ENCODE peak calls at places on chromosome 18, in eight cellular contexts. One of them, this sample, is unnamed.

GRCh38 chr18:47730795-47731194 is 199.7 kb downstream of the SMAD2 start:
- DNase-seq in stimulated activated CD8-positive, alpha-beta memory T cell treated with anti-CD3 and anti-CD28 coated beads, Interleukin-4, amount 100 ng/mL, for 1 hour: no peak
- DNase-seq in colonic mucosa: no peak
- DNase-seq in activated T-helper 1 cell treated with Interleukin-2 at 50 U/mL for 16 hours: no peak
- DNase-seq in EH: peak
- DNase-seq in stimulated activated CD4-positive, alpha-beta T cell treated with anti-CD3 and anti-CD28 coated beads, Interleukin-1b, Interleukin-23, amount 100 ng/mL, for 48 hours: no peak
- DNase-seq in caudate nucleus: no peak
- DNase-seq in GM03348: no peak
- DNase-seq in this sample: no peak

GRCh38 chr18:33660696-33661310 is 82.8 kb downstream of the ASXL3 start:
- DNase-seq in GM03348: no peak
- DNase-seq in stimulated activated CD8-positive, alpha-beta memory T cell treated with anti-CD3 and anti-CD28 coated beads, Interleukin-4, amount 100 ng/mL, for 1 hour: no peak
- DNase-seq in colonic mucosa: no peak
- DNase-seq in activated T-helper 1 cell treated with Interleukin-2 at 50 U/mL for 16 hours: no peak
- DNase-seq in EH: no peak
- DNase-seq in stimulated activated CD4-positive, alpha-beta T cell treated with anti-CD3 and anti-CD28 coated beads, Interleukin-1b, Interleukin-23, amount 100 ng/mL, for 48 hours: no peak
- DNase-seq in caudate nucleus: no peak
- DNase-seq in this sample: no peak

GRCh38 chr18:34399892-34400291 is 175.2 kb upstream of the NOL4 start:
- DNase-seq in stimulated activated CD8-positive, alpha-beta memory T cell treated with anti-CD3 and anti-CD28 coated beads, Interleukin-4, amount 100 ng/mL, for 1 hour: no peak
- DNase-seq in activated T-helper 1 cell treated with Interleukin-2 at 50 U/mL for 16 hours: no peak
- DNase-seq in stimulated activated CD4-positive, alpha-beta T cell treated with anti-CD3 and anti-CD28 coated beads, Interleukin-1b, Interleukin-23, amount 100 ng/mL, for 48 hours: no peak
- DNase-seq in colonic mucosa: no peak
- DNase-seq in GM03348: no peak
- DNase-seq in EH: no peak
- DNase-seq in caudate nucleus: no peak
- DNase-seq in this sample: no peak

GRCh38 chr18:48826271-48826670 is 124.5 kb downstream of the SMAD7 start:
- DNase-seq in stimulated activated CD4-positive, alpha-beta T cell treated with anti-CD3 and anti-CD28 coated beads, Interleukin-1b, Interleukin-23, amount 100 ng/mL, for 48 hours: no peak
- DNase-seq in activated T-helper 1 cell treated with Interleukin-2 at 50 U/mL for 16 hours: no peak
- DNase-seq in stimulated activated CD8-positive, alpha-beta memory T cell treated with anti-CD3 and anti-CD28 coated beads, Interleukin-4, amount 100 ng/mL, for 1 hour: no peak
- DNase-seq in EH: no peak
- DNase-seq in GM03348: no peak
- DNase-seq in caudate nucleus: no peak
- DNase-seq in colonic mucosa: peak
- DNase-seq in this sample: no peak

GRCh38 chr18:43904209-43904837 is 627.0 kb upstream of the SYT4 start:
- DNase-seq in caudate nucleus: no peak
- DNase-seq in stimulated activated CD4-positive, alpha-beta T cell treated with anti-CD3 and anti-CD28 coated beads, Interleukin-1b, Interleukin-23, amount 100 ng/mL, for 48 hours: no peak
- DNase-seq in colonic mucosa: no peak
- DNase-seq in stimulated activated CD8-positive, alpha-beta memory T cell treated with anti-CD3 and anti-CD28 coated beads, Interleukin-4, amount 100 ng/mL, for 1 hour: no peak
- DNase-seq in EH: no peak
- DNase-seq in GM03348: no peak
- DNase-seq in activated T-helper 1 cell treated with Interleukin-2 at 50 U/mL for 16 hours: no peak
- DNase-seq in this sample: no peak

GRCh38 chr18:8744656-8745055 is 39.3 kb downstream of the MTCL1 start:
- DNase-seq in caudate nucleus: no peak
- DNase-seq in EH: no peak
- DNase-seq in stimulated activated CD8-positive, alpha-beta memory T cell treated with anti-CD3 and anti-CD28 coated beads, Interleukin-4, amount 100 ng/mL, for 1 hour: peak
- DNase-seq in GM03348: no peak
- DNase-seq in stimulated activated CD4-positive, alpha-beta T cell treated with anti-CD3 and anti-CD28 coated beads, Interleukin-1b, Interleukin-23, amount 100 ng/mL, for 48 hours: no peak
- DNase-seq in activated T-helper 1 cell treated with Interleukin-2 at 50 U/mL for 16 hours: no peak
- DNase-seq in colonic mucosa: no peak
- DNase-seq in this sample: no peak

GRCh38 chr18:8813621-8814020 is 108.3 kb downstream of the MTCL1 start:
- DNase-seq in stimulated activated CD8-positive, alpha-beta memory T cell treated with anti-CD3 and anti-CD28 coated beads, Interleukin-4, amount 100 ng/mL, for 1 hour: no peak
- DNase-seq in colonic mucosa: no peak
- DNase-seq in caudate nucleus: no peak
- DNase-seq in stimulated activated CD4-positive, alpha-beta T cell treated with anti-CD3 and anti-CD28 coated beads, Interleukin-1b, Interleukin-23, amount 100 ng/mL, for 48 hours: no peak
- DNase-seq in GM03348: peak
- DNase-seq in EH: peak
- DNase-seq in activated T-helper 1 cell treated with Interleukin-2 at 50 U/mL for 16 hours: no peak
- DNase-seq in this sample: no peak

GRCh38 chr18:41936471-41937134 is 18.4 kb upstream of the PIK3C3 start:
- DNase-seq in EH: no peak
- DNase-seq in stimulated activated CD4-positive, alpha-beta T cell treated with anti-CD3 and anti-CD28 coated beads, Interleukin-1b, Interleukin-23, amount 100 ng/mL, for 48 hours: no peak
- DNase-seq in stimulated activated CD8-positive, alpha-beta memory T cell treated with anti-CD3 and anti-CD28 coated beads, Interleukin-4, amount 100 ng/mL, for 1 hour: no peak
- DNase-seq in caudate nucleus: no peak
- DNase-seq in activated T-helper 1 cell treated with Interleukin-2 at 50 U/mL for 16 hours: no peak
- DNase-seq in GM03348: peak
- DNase-seq in colonic mucosa: no peak
- DNase-seq in this sample: no peak

GRCh38 chr18:67672142-67672541 is 155.6 kb upstream of the DSEL start:
- DNase-seq in EH: peak
- DNase-seq in caudate nucleus: no peak
- DNase-seq in stimulated activated CD8-positive, alpha-beta memory T cell treated with anti-CD3 and anti-CD28 coated beads, Interleukin-4, amount 100 ng/mL, for 1 hour: no peak
- DNase-seq in GM03348: peak
- DNase-seq in colonic mucosa: no peak
- DNase-seq in activated T-helper 1 cell treated with Interleukin-2 at 50 U/mL for 16 hours: no peak
- DNase-seq in stimulated activated CD4-positive, alpha-beta T cell treated with anti-CD3 and anti-CD28 coated beads, Interleukin-1b, Interleukin-23, amount 100 ng/mL, for 48 hours: no peak
- DNase-seq in this sample: no peak

GRCh38 chr18:3498705-3499451 is 48.9 kb downstream of the TGIF1 start:
- DNase-seq in caudate nucleus: no peak
- DNase-seq in stimulated activated CD8-positive, alpha-beta memory T cell treated with anti-CD3 and anti-CD28 coated beads, Interleukin-4, amount 100 ng/mL, for 1 hour: no peak
- DNase-seq in GM03348: peak
- DNase-seq in colonic mucosa: peak
- DNase-seq in EH: peak
- DNase-seq in stimulated activated CD4-positive, alpha-beta T cell treated with anti-CD3 and anti-CD28 coated beads, Interleukin-1b, Interleukin-23, amount 100 ng/mL, for 48 hours: no peak
- DNase-seq in activated T-helper 1 cell treated with Interleukin-2 at 50 U/mL for 16 hours: peak
- DNase-seq in this sample: no peak

GRCh38 chr18:55320399-55321255 is 267.4 kb downstream of the TCF4 start:
- DNase-seq in GM03348: no peak
- DNase-seq in stimulated activated CD8-positive, alpha-beta memory T cell treated with anti-CD3 and anti-CD28 coated beads, Interleukin-4, amount 100 ng/mL, for 1 hour: no peak
- DNase-seq in activated T-helper 1 cell treated with Interleukin-2 at 50 U/mL for 16 hours: no peak
- DNase-seq in EH: peak
- DNase-seq in caudate nucleus: no peak
- DNase-seq in colonic mucosa: no peak
- DNase-seq in stimulated activated CD4-positive, alpha-beta T cell treated with anti-CD3 and anti-CD28 coated beads, Interleukin-1b, Interleukin-23, amount 100 ng/mL, for 48 hours: no peak
- DNase-seq in this sample: no peak

GRCh38 chr18:48719988-48720654 is 181.3 kb downstream of the CTIF start:
- DNase-seq in GM03348: peak
- DNase-seq in colonic mucosa: no peak
- DNase-seq in stimulated activated CD8-positive, alpha-beta memory T cell treated with anti-CD3 and anti-CD28 coated beads, Interleukin-4, amount 100 ng/mL, for 1 hour: no peak
- DNase-seq in stimulated activated CD4-positive, alpha-beta T cell treated with anti-CD3 and anti-CD28 coated beads, Interleukin-1b, Interleukin-23, amount 100 ng/mL, for 48 hours: no peak
- DNase-seq in caudate nucleus: no peak
- DNase-seq in activated T-helper 1 cell treated with Interleukin-2 at 50 U/mL for 16 hours: no peak
- DNase-seq in EH: peak
- DNase-seq in this sample: no peak

GRCh38 chr18:48206887-48207286 is 202.3 kb downstream of the ZBTB7C start:
- DNase-seq in colonic mucosa: no peak
- DNase-seq in stimulated activated CD8-positive, alpha-beta memory T cell treated with anti-CD3 and anti-CD28 coated beads, Interleukin-4, amount 100 ng/mL, for 1 hour: no peak
- DNase-seq in caudate nucleus: no peak
- DNase-seq in stimulated activated CD4-positive, alpha-beta T cell treated with anti-CD3 and anti-CD28 coated beads, Interleukin-1b, Interleukin-23, amount 100 ng/mL, for 48 hours: no peak
- DNase-seq in EH: no peak
- DNase-seq in GM03348: no peak
- DNase-seq in activated T-helper 1 cell treated with Interleukin-2 at 50 U/mL for 16 hours: no peak
- DNase-seq in this sample: no peak

GRCh38 chr18:41613210-41613609 is 341.8 kb upstream of the PIK3C3 start:
- DNase-seq in stimulated activated CD8-positive, alpha-beta memory T cell treated with anti-CD3 and anti-CD28 coated beads, Interleukin-4, amount 100 ng/mL, for 1 hour: no peak
- DNase-seq in stimulated activated CD4-positive, alpha-beta T cell treated with anti-CD3 and anti-CD28 coated beads, Interleukin-1b, Interleukin-23, amount 100 ng/mL, for 48 hours: no peak
- DNase-seq in colonic mucosa: no peak
- DNase-seq in caudate nucleus: no peak
- DNase-seq in activated T-helper 1 cell treated with Interleukin-2 at 50 U/mL for 16 hours: no peak
- DNase-seq in EH: no peak
- DNase-seq in GM03348: no peak
- DNase-seq in this sample: no peak

GRCh38 chr18:14949800-14950415 is 201.9 kb downstream of the ANKRD30B start:
- DNase-seq in caudate nucleus: no peak
- DNase-seq in stimulated activated CD8-positive, alpha-beta memory T cell treated with anti-CD3 and anti-CD28 coated beads, Interleukin-4, amount 100 ng/mL, for 1 hour: no peak
- DNase-seq in GM03348: no peak
- DNase-seq in stimulated activated CD4-positive, alpha-beta T cell treated with anti-CD3 and anti-CD28 coated beads, Interleukin-1b, Interleukin-23, amount 100 ng/mL, for 48 hours: no peak
- DNase-seq in colonic mucosa: no peak
- DNase-seq in activated T-helper 1 cell treated with Interleukin-2 at 50 U/mL for 16 hours: no peak
- DNase-seq in EH: no peak
- DNase-seq in this sample: no peak

GRCh38 chr18:75358928-75359327 is 68.6 kb downstream of the SMIM21 start:
- DNase-seq in colonic mucosa: no peak
- DNase-seq in caudate nucleus: no peak
- DNase-seq in stimulated activated CD8-positive, alpha-beta memory T cell treated with anti-CD3 and anti-CD28 coated beads, Interleukin-4, amount 100 ng/mL, for 1 hour: no peak
- DNase-seq in EH: peak
- DNase-seq in stimulated activated CD4-positive, alpha-beta T cell treated with anti-CD3 and anti-CD28 coated beads, Interleukin-1b, Interleukin-23, amount 100 ng/mL, for 48 hours: no peak
- DNase-seq in GM03348: no peak
- DNase-seq in activated T-helper 1 cell treated with Interleukin-2 at 50 U/mL for 16 hours: no peak
- DNase-seq in this sample: no peak

GRCh38 chr18:51438797-51439350 is 241.4 kb upstream of the MEX3C start:
- DNase-seq in stimulated activated CD4-positive, alpha-beta T cell treated with anti-CD3 and anti-CD28 coated beads, Interleukin-1b, Interleukin-23, amount 100 ng/mL, for 48 hours: no peak
- DNase-seq in EH: no peak
- DNase-seq in stimulated activated CD8-positive, alpha-beta memory T cell treated with anti-CD3 and anti-CD28 coated beads, Interleukin-4, amount 100 ng/mL, for 1 hour: no peak
- DNase-seq in GM03348: no peak
- DNase-seq in colonic mucosa: no peak
- DNase-seq in caudate nucleus: no peak
- DNase-seq in activated T-helper 1 cell treated with Interleukin-2 at 50 U/mL for 16 hours: no peak
- DNase-seq in this sample: no peak

GRCh38 chr18:48032876-48033769 is 102.7 kb upstream of the SMAD2 start:
- DNase-seq in activated T-helper 1 cell treated with Interleukin-2 at 50 U/mL for 16 hours: no peak
- DNase-seq in stimulated activated CD4-positive, alpha-beta T cell treated with anti-CD3 and anti-CD28 coated beads, Interleukin-1b, Interleukin-23, amount 100 ng/mL, for 48 hours: no peak
- DNase-seq in caudate nucleus: no peak
- DNase-seq in colonic mucosa: no peak
- DNase-seq in GM03348: peak
- DNase-seq in EH: peak
- DNase-seq in stimulated activated CD8-positive, alpha-beta memory T cell treated with anti-CD3 and anti-CD28 coated beads, Interleukin-4, amount 100 ng/mL, for 1 hour: no peak
- DNase-seq in this sample: no peak

GRCh38 chr18:48832961-48833700 is 117.6 kb downstream of the SMAD7 start:
- DNase-seq in activated T-helper 1 cell treated with Interleukin-2 at 50 U/mL for 16 hours: no peak
- DNase-seq in colonic mucosa: peak
- DNase-seq in GM03348: peak
- DNase-seq in stimulated activated CD8-positive, alpha-beta memory T cell treated with anti-CD3 and anti-CD28 coated beads, Interleukin-4, amount 100 ng/mL, for 1 hour: no peak
- DNase-seq in caudate nucleus: no peak
- DNase-seq in stimulated activated CD4-positive, alpha-beta T cell treated with anti-CD3 and anti-CD28 coated beads, Interleukin-1b, Interleukin-23, amount 100 ng/mL, for 48 hours: no peak
- DNase-seq in EH: peak
- DNase-seq in this sample: no peak

GRCh38 chr18:54684786-54685185 is 93.7 kb downstream of the DYNAP start:
- DNase-seq in caudate nucleus: no peak
- DNase-seq in stimulated activated CD8-positive, alpha-beta memory T cell treated with anti-CD3 and anti-CD28 coated beads, Interleukin-4, amount 100 ng/mL, for 1 hour: no peak
- DNase-seq in EH: no peak
- DNase-seq in colonic mucosa: no peak
- DNase-seq in stimulated activated CD4-positive, alpha-beta T cell treated with anti-CD3 and anti-CD28 coated beads, Interleukin-1b, Interleukin-23, amount 100 ng/mL, for 48 hours: no peak
- DNase-seq in GM03348: no peak
- DNase-seq in activated T-helper 1 cell treated with Interleukin-2 at 50 U/mL for 16 hours: no peak
- DNase-seq in this sample: no peak

GRCh38 chr18:10057808-10058791 is 144.3 kb downstream of the VAPA start:
- DNase-seq in GM03348: peak
- DNase-seq in EH: peak
- DNase-seq in stimulated activated CD4-positive, alpha-beta T cell treated with anti-CD3 and anti-CD28 coated beads, Interleukin-1b, Interleukin-23, amount 100 ng/mL, for 48 hours: no peak
- DNase-seq in caudate nucleus: no peak
- DNase-seq in stimulated activated CD8-positive, alpha-beta memory T cell treated with anti-CD3 and anti-CD28 coated beads, Interleukin-4, amount 100 ng/mL, for 1 hour: no peak
- DNase-seq in colonic mucosa: no peak
- DNase-seq in activated T-helper 1 cell treated with Interleukin-2 at 50 U/mL for 16 hours: no peak
- DNase-seq in this sample: no peak

GRCh38 chr18:63161728-63162195 is 157.8 kb downstream of the BCL2 start:
- DNase-seq in caudate nucleus: no peak
- DNase-seq in EH: peak
- DNase-seq in stimulated activated CD8-positive, alpha-beta memory T cell treated with anti-CD3 and anti-CD28 coated beads, Interleukin-4, amount 100 ng/mL, for 1 hour: peak
- DNase-seq in colonic mucosa: peak
- DNase-seq in stimulated activated CD4-positive, alpha-beta T cell treated with anti-CD3 and anti-CD28 coated beads, Interleukin-1b, Interleukin-23, amount 100 ng/mL, for 48 hours: peak
- DNase-seq in GM03348: peak
- DNase-seq in activated T-helper 1 cell treated with Interleukin-2 at 50 U/mL for 16 hours: peak
- DNase-seq in this sample: peak

GRCh38 chr18:53909668-53910067 is 314.8 kb downstream of the MBD2 start:
- DNase-seq in EH: peak
- DNase-seq in stimulated activated CD4-positive, alpha-beta T cell treated with anti-CD3 and anti-CD28 coated beads, Interleukin-1b, Interleukin-23, amount 100 ng/mL, for 48 hours: no peak
- DNase-seq in GM03348: peak
- DNase-seq in colonic mucosa: no peak
- DNase-seq in caudate nucleus: no peak
- DNase-seq in activated T-helper 1 cell treated with Interleukin-2 at 50 U/mL for 16 hours: no peak
- DNase-seq in stimulated activated CD8-positive, alpha-beta memory T cell treated with anti-CD3 and anti-CD28 coated beads, Interleukin-4, amount 100 ng/mL, for 1 hour: no peak
- DNase-seq in this sample: no peak

GRCh38 chr18:9902832-9903231 is 11.0 kb upstream of the VAPA start:
- DNase-seq in activated T-helper 1 cell treated with Interleukin-2 at 50 U/mL for 16 hours: no peak
- DNase-seq in stimulated activated CD8-positive, alpha-beta memory T cell treated with anti-CD3 and anti-CD28 coated beads, Interleukin-4, amount 100 ng/mL, for 1 hour: no peak
- DNase-seq in EH: no peak
- DNase-seq in GM03348: no peak
- DNase-seq in colonic mucosa: no peak
- DNase-seq in caudate nucleus: no peak
- DNase-seq in stimulated activated CD4-positive, alpha-beta T cell treated with anti-CD3 and anti-CD28 coated beads, Interleukin-1b, Interleukin-23, amount 100 ng/mL, for 48 hours: no peak
- DNase-seq in this sample: no peak

GRCh38 chr18:79789901-79790885 is 7.5 kb upstream of the KCNG2 start:
- DNase-seq in EH: no peak
- DNase-seq in stimulated activated CD8-positive, alpha-beta memory T cell treated with anti-CD3 and anti-CD28 coated beads, Interleukin-4, amount 100 ng/mL, for 1 hour: no peak
- DNase-seq in activated T-helper 1 cell treated with Interleukin-2 at 50 U/mL for 16 hours: no peak
- DNase-seq in GM03348: no peak
- DNase-seq in colonic mucosa: no peak
- DNase-seq in stimulated activated CD4-positive, alpha-beta T cell treated with anti-CD3 and anti-CD28 coated beads, Interleukin-1b, Interleukin-23, amount 100 ng/mL, for 48 hours: no peak
- DNase-seq in caudate nucleus: no peak
- DNase-seq in this sample: no peak

GRCh38 chr18:33432857-33433256 is 7.7 kb downstream of the CCDC178 start:
- DNase-seq in stimulated activated CD8-positive, alpha-beta memory T cell treated with anti-CD3 and anti-CD28 coated beads, Interleukin-4, amount 100 ng/mL, for 1 hour: no peak
- DNase-seq in GM03348: no peak
- DNase-seq in colonic mucosa: no peak
- DNase-seq in EH: no peak
- DNase-seq in stimulated activated CD4-positive, alpha-beta T cell treated with anti-CD3 and anti-CD28 coated beads, Interleukin-1b, Interleukin-23, amount 100 ng/mL, for 48 hours: no peak
- DNase-seq in caudate nucleus: no peak
- DNase-seq in activated T-helper 1 cell treated with Interleukin-2 at 50 U/mL for 16 hours: no peak
- DNase-seq in this sample: no peak

GRCh38 chr18:55529581-55529980 is 58.4 kb downstream of the TCF4 start:
- DNase-seq in stimulated activated CD8-positive, alpha-beta memory T cell treated with anti-CD3 and anti-CD28 coated beads, Interleukin-4, amount 100 ng/mL, for 1 hour: no peak
- DNase-seq in activated T-helper 1 cell treated with Interleukin-2 at 50 U/mL for 16 hours: no peak
- DNase-seq in EH: no peak
- DNase-seq in colonic mucosa: no peak
- DNase-seq in GM03348: no peak
- DNase-seq in stimulated activated CD4-positive, alpha-beta T cell treated with anti-CD3 and anti-CD28 coated beads, Interleukin-1b, Interleukin-23, amount 100 ng/mL, for 48 hours: no peak
- DNase-seq in caudate nucleus: no peak
- DNase-seq in this sample: no peak

GRCh38 chr18:8835556-8835955 is 130.2 kb downstream of the MTCL1 start:
- DNase-seq in caudate nucleus: no peak
- DNase-seq in GM03348: peak
- DNase-seq in stimulated activated CD8-positive, alpha-beta memory T cell treated with anti-CD3 and anti-CD28 coated beads, Interleukin-4, amount 100 ng/mL, for 1 hour: no peak
- DNase-seq in activated T-helper 1 cell treated with Interleukin-2 at 50 U/mL for 16 hours: no peak
- DNase-seq in EH: peak
- DNase-seq in stimulated activated CD4-positive, alpha-beta T cell treated with anti-CD3 and anti-CD28 coated beads, Interleukin-1b, Interleukin-23, amount 100 ng/mL, for 48 hours: no peak
- DNase-seq in colonic mucosa: no peak
- DNase-seq in this sample: no peak

GRCh38 chr18:74689251-74689650 is 91.6 kb downstream of the ZNF407 start:
- DNase-seq in activated T-helper 1 cell treated with Interleukin-2 at 50 U/mL for 16 hours: no peak
- DNase-seq in caudate nucleus: no peak
- DNase-seq in colonic mucosa: no peak
- DNase-seq in EH: peak
- DNase-seq in stimulated activated CD8-positive, alpha-beta memory T cell treated with anti-CD3 and anti-CD28 coated beads, Interleukin-4, amount 100 ng/mL, for 1 hour: no peak
- DNase-seq in GM03348: peak
- DNase-seq in stimulated activated CD4-positive, alpha-beta T cell treated with anti-CD3 and anti-CD28 coated beads, Interleukin-1b, Interleukin-23, amount 100 ng/mL, for 48 hours: no peak
- DNase-seq in this sample: no peak

GRCh38 chr18:22031581-22031980 is 137.8 kb upstream of the GATA6 start:
- DNase-seq in caudate nucleus: no peak
- DNase-seq in activated T-helper 1 cell treated with Interleukin-2 at 50 U/mL for 16 hours: no peak
- DNase-seq in stimulated activated CD4-positive, alpha-beta T cell treated with anti-CD3 and anti-CD28 coated beads, Interleukin-1b, Interleukin-23, amount 100 ng/mL, for 48 hours: no peak
- DNase-seq in stimulated activated CD8-positive, alpha-beta memory T cell treated with anti-CD3 and anti-CD28 coated beads, Interleukin-4, amount 100 ng/mL, for 1 hour: no peak
- DNase-seq in colonic mucosa: peak
- DNase-seq in EH: no peak
- DNase-seq in GM03348: no peak
- DNase-seq in this sample: no peak

GRCh38 chr18:58671941-58672565 is 788 bp downstream of the MALT1 start:
- DNase-seq in colonic mucosa: peak
- DNase-seq in activated T-helper 1 cell treated with Interleukin-2 at 50 U/mL for 16 hours: no peak
- DNase-seq in stimulated activated CD4-positive, alpha-beta T cell treated with anti-CD3 and anti-CD28 coated beads, Interleukin-1b, Interleukin-23, amount 100 ng/mL, for 48 hours: no peak
- DNase-seq in GM03348: peak
- DNase-seq in stimulated activated CD8-positive, alpha-beta memory T cell treated with anti-CD3 and anti-CD28 coated beads, Interleukin-4, amount 100 ng/mL, for 1 hour: peak
- DNase-seq in caudate nucleus: no peak
- DNase-seq in EH: peak
- DNase-seq in this sample: no peak